ENCODE peak calls at places on chromosomes 13 and 19, in nine cellular contexts. T is amygdala; S is LoVo; Z is stimulated activated CD4-positive, alpha-beta T cell treated with anti-CD3 and anti-CD28 coated beads, TNF-alpha, amount 100 ng/mL, for 4 hours; M is GM12865; U is AG04450; W is effector CD4-positive, alpha-beta T cell; V is astrocyte of the hippocampus; B is SW480. I is an unnamed sample.
A peak's percentile ranks its signal among the peaks of the same experiment; 100 is the strongest.

GRCh38 chr19:46319620-46320019 is 22.8 kb downstream of the HIF3A start:
- DNase-seq in Z (no peak), M (no peak), B (no peak), W (no peak), U (no peak), V (no peak), T (no peak), S (no peak), I (no peak)

GRCh38 chr19:5578094-5578846 is 10.5 kb upstream of the TINCR start:
- DNase-seq in S (peak; percentile 66), Z (peak; percentile 57), V (peak; percentile 77), W (peak; percentile 65), T (no peak), U (peak; percentile 13), M (peak; percentile 57), B (peak; percentile 31), I (no peak)

GRCh38 chr19:46975918-46976782 is 43.5 kb upstream of the NPAS1 start:
- DNase-seq in S (peak; percentile 33), V (peak; percentile 98), U (peak; percentile 73), M (no peak), Z (no peak), T (peak; percentile 76), W (no peak), B (peak; percentile 59), I (no peak)

GRCh38 chr13:50910483-50910805 is 853 bp downstream of the RNASEH2B start:
- DNase-seq in Z (no peak), M (no peak), V (peak; percentile 68), U (no peak), T (no peak), S (peak; percentile 46), B (peak; percentile 80), W (no peak), I (peak; percentile 27)

GRCh38 chr19:55083004-55083850 is 7.6 kb downstream of the EPS8L1 start:
- DNase-seq in S (no peak), W (no peak), M (no peak), U (no peak), T (no peak), Z (no peak), V (no peak), B (no peak), I (peak; percentile 13)

GRCh38 chr13:33682020-33682564 is 135.9 kb upstream of the RFC3 start:
- DNase-seq in W (no peak), U (no peak), S (no peak), B (no peak), V (no peak), Z (no peak), T (no peak), M (no peak), I (no peak)

GRCh38 chr13:30744056-30744684 is 8.8 kb downstream of the ALOX5AP start:
- DNase-seq in B (peak; percentile 93), Z (peak; percentile 36), V (peak; percentile 48), W (peak; percentile 74), T (no peak), U (no peak), S (peak; percentile 27), M (peak; percentile 96), I (no peak)

GRCh38 chr13:20721454-20722357 is 18.2 kb downstream of the IL17D start:
- DNase-seq in B (no peak), M (no peak), S (peak; percentile 23), Z (no peak), U (peak; percentile 24), T (no peak), V (peak; percentile 65), W (no peak), I (no peak)

GRCh38 chr13:48564046-48564445 is 31.2 kb upstream of the RCBTB2 start:
- DNase-seq in Z (no peak), U (no peak), M (no peak), S (no peak), B (no peak), W (no peak), T (no peak), V (no peak), I (no peak)

GRCh38 chr19:799076-799881 is 2.0 kb downstream of the PTBP1 start:
- DNase-seq in U (no peak), B (no peak), Z (no peak), V (peak; percentile 84), S (no peak), W (no peak), M (peak; percentile 35), T (no peak), I (peak; percentile 58)

GRCh38 chr13:108662528-108662927 is 33.1 kb downstream of the MYO16 start:
- DNase-seq in U (no peak), M (no peak), V (no peak), Z (no peak), S (no peak), T (no peak), B (no peak), W (no peak), I (no peak)

GRCh38 chr19:58054792-58055482 is 4.1 kb upstream of the ZNF135 start:
- DNase-seq in B (no peak), M (no peak), U (no peak), V (peak; percentile 40), Z (no peak), S (no peak), T (peak; percentile 8), W (no peak), I (peak; percentile 91)